ENCODE peak calls at places on chromosome 2, in ten cellular contexts. One of them, this sample, is unnamed. For H3K9me2 and H3K4me1, the result is how much of the 10 kb centered on the place peaks cover.

GRCh38 chr2:102117488-102117887 is 25.1 kb upstream of the IL1R1 start:
- DNase-seq in OCI-LY7: no peak
- DNase-seq in MM.1S: no peak
- DNase-seq in PC-9: no peak
- DNase-seq in HCT116: no peak
- DNase-seq in GM23338: no peak
- DNase-seq in GM23248: no peak
- DNase-seq in hepatocyte: no peak
- DNase-seq in SK-N-SH: no peak
- DNase-seq in Karpas-422: no peak
- DNase-seq in this sample: no peak

GRCh38 chr2:96769816-96770215 is 9.1 kb downstream of the CNNM4 start:
- DNase-seq in OCI-LY7: no peak
- DNase-seq in MM.1S: no peak
- DNase-seq in PC-9: no peak
- DNase-seq in HCT116: no peak
- DNase-seq in GM23338: no peak
- DNase-seq in GM23248: peak
- DNase-seq in hepatocyte: no peak
- DNase-seq in SK-N-SH: peak
- DNase-seq in Karpas-422: no peak
- DNase-seq in this sample: no peak

GRCh38 chr2:117972466-117973123 is 41.3 kb downstream of the CCDC93 start:
- DNase-seq in OCI-LY7: no peak
- DNase-seq in MM.1S: no peak
- DNase-seq in PC-9: peak
- DNase-seq in HCT116: no peak
- DNase-seq in GM23338: no peak
- DNase-seq in GM23248: peak
- DNase-seq in hepatocyte: no peak
- DNase-seq in SK-N-SH: no peak
- DNase-seq in Karpas-422: no peak
- DNase-seq in this sample: no peak

GRCh38 chr2:109089602-109090300 is 39.3 kb upstream of the SH3RF3 start:
- DNase-seq in OCI-LY7: no peak
- DNase-seq in MM.1S: peak
- DNase-seq in PC-9: no peak
- DNase-seq in HCT116: no peak
- DNase-seq in GM23338: no peak
- DNase-seq in GM23248: peak
- DNase-seq in hepatocyte: no peak
- DNase-seq in SK-N-SH: no peak
- DNase-seq in Karpas-422: no peak
- DNase-seq in this sample: peak

GRCh38 chr2:104434363-104434792 is 419.5 kb upstream of the POU3F3 start:
- DNase-seq in OCI-LY7: no peak
- DNase-seq in MM.1S: peak
- DNase-seq in PC-9: no peak
- DNase-seq in HCT116: no peak
- DNase-seq in GM23338: peak
- DNase-seq in GM23248: peak
- DNase-seq in hepatocyte: peak
- DNase-seq in SK-N-SH: peak
- DNase-seq in Karpas-422: no peak
- DNase-seq in this sample: no peak

GRCh38 chr2:32752952-32753351 is 125.1 kb downstream of the TTC27 start:
- DNase-seq in OCI-LY7: no peak
- DNase-seq in MM.1S: no peak
- DNase-seq in PC-9: no peak
- DNase-seq in HCT116: no peak
- DNase-seq in GM23338: no peak
- DNase-seq in GM23248: no peak
- DNase-seq in hepatocyte: no peak
- DNase-seq in SK-N-SH: no peak
- DNase-seq in Karpas-422: no peak
- DNase-seq in this sample: no peak

GRCh38 chr2:48940606-48941005 is 185.1 kb upstream of the LHCGR start:
- DNase-seq in OCI-LY7: no peak
- DNase-seq in MM.1S: no peak
- DNase-seq in PC-9: no peak
- DNase-seq in HCT116: no peak
- DNase-seq in GM23338: no peak
- DNase-seq in GM23248: no peak
- DNase-seq in hepatocyte: peak
- DNase-seq in SK-N-SH: peak
- DNase-seq in Karpas-422: peak
- DNase-seq in this sample: no peak

GRCh38 chr2:127174176-127174575 is 45.9 kb downstream of the CYP27C1 start:
- DNase-seq in OCI-LY7: no peak
- DNase-seq in MM.1S: no peak
- DNase-seq in PC-9: peak
- DNase-seq in HCT116: no peak
- DNase-seq in GM23338: peak
- DNase-seq in GM23248: peak
- DNase-seq in hepatocyte: peak
- DNase-seq in SK-N-SH: peak
- DNase-seq in Karpas-422: peak
- DNase-seq in this sample: peak

GRCh38 chr2:190540048-190540447 is 5.5 kb upstream of the NEMP2 start:
- DNase-seq in OCI-LY7: peak
- DNase-seq in MM.1S: no peak
- DNase-seq in PC-9: no peak
- DNase-seq in HCT116: no peak
- DNase-seq in GM23338: no peak
- DNase-seq in GM23248: peak
- DNase-seq in hepatocyte: no peak
- DNase-seq in SK-N-SH: no peak
- DNase-seq in Karpas-422: no peak
- DNase-seq in this sample: no peak

GRCh38 chr2:221573430-221574230 is 1.5 kb upstream of the EPHA4 start:
- DNase-seq in OCI-LY7: peak
- DNase-seq in MM.1S: peak
- DNase-seq in PC-9: peak
- DNase-seq in HCT116: peak
- DNase-seq in GM23338: peak
- DNase-seq in GM23248: peak
- DNase-seq in hepatocyte: peak
- DNase-seq in SK-N-SH: peak
- DNase-seq in Karpas-422: peak
- DNase-seq in this sample: peak

GRCh38 chr2:40168546-40168945 is 283.3 kb downstream of the SLC8A1 start:
- DNase-seq in OCI-LY7: no peak
- DNase-seq in MM.1S: peak
- DNase-seq in PC-9: no peak
- DNase-seq in HCT116: no peak
- DNase-seq in GM23338: no peak
- DNase-seq in GM23248: peak
- DNase-seq in hepatocyte: no peak
- DNase-seq in SK-N-SH: no peak
- DNase-seq in Karpas-422: no peak
- DNase-seq in this sample: no peak

GRCh38 chr2:28691774-28692281 is 59.8 kb upstream of the PPP1CB start:
- DNase-seq in OCI-LY7: no peak
- DNase-seq in MM.1S: no peak
- DNase-seq in PC-9: peak
- DNase-seq in HCT116: no peak
- DNase-seq in GM23338: peak
- DNase-seq in GM23248: peak
- DNase-seq in hepatocyte: peak
- DNase-seq in SK-N-SH: peak
- DNase-seq in Karpas-422: no peak
- DNase-seq in this sample: peak

DNA sequence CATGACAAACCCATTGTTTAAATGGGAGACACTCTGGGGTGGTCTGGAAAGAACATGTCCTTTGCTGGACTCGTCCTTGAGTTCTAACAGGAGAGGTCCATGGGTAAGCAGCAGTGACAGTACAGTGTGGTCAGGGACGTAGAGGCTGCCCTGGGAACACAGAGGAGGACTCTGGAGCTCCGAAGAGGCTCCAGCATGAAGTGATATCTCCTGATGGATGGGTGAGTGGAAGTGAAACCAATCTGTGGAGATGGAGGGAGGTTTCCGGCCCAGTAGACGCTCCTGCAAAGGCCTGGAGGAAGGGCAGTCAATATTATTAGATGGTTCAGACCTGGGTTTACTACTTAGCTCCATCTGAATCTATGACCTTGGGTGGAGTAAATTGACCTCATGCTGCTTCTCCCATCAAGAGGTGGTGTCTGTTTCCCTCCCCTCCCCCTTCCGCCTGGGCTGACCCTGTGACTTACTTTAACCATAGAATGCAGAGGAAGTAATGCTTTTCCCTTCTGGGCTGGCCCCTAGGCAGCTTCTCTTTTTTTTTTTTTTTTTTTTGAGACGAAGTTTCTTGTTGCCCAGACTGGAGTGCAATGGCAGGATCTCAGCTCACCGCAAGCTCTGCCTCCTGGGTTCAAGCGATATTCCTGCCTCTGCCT is 2.3 kb upstream of the TFCP2L1 start:
- DNase-seq in OCI-LY7: peak
- DNase-seq in MM.1S: no peak
- DNase-seq in PC-9: no peak
- DNase-seq in HCT116: no peak
- DNase-seq in GM23338: no peak
- DNase-seq in GM23248: no peak
- DNase-seq in hepatocyte: no peak
- DNase-seq in SK-N-SH: no peak
- DNase-seq in Karpas-422: peak
- DNase-seq in this sample: no peak
- H3K9me2 ChIP-seq in OCI-LY7: under half
- H3K9me2 ChIP-seq in MM.1S: under half
- H3K9me2 ChIP-seq in PC-9: under half
- H3K9me2 ChIP-seq in HCT116: under half
- H3K9me2 ChIP-seq in GM23338: under half
- H3K9me2 ChIP-seq in GM23248: under half
- H3K9me2 ChIP-seq in hepatocyte: under half
- H3K9me2 ChIP-seq in SK-N-SH: under half
- H3K9me2 ChIP-seq in Karpas-422: under half
- H3K9me2 ChIP-seq in this sample: under half

DNA sequence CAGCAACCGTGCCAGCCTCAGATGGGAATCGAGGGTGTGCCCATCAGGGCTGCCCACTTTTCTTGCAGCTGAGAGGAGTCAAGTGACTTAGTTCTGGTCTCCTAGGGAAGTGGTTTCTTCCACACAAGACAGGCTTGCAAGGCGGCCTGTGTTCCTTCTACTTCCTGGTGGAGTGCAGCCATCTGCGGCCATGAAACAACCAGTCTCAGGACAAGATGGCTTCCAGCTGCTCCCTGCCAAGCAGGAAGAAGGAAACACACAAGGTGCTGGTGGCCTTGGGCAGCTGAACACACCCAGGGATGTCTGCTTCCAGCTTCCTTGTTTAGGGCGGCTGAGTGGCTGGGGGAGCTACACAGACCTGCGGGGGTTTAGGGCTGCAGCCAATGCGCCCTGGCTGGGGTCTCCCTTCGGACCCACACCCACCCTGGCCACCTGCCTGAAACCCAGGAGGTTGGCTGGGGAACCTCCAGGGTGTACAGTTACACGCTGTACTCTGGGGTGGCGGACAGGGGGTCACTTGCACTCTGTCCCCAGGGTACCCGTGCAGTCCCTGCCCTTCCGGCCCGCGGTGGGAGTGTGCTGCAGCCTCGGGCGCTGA is 34.7 kb downstream of the PTPN18 start:
- DNase-seq in OCI-LY7: peak
- DNase-seq in MM.1S: no peak
- DNase-seq in PC-9: peak
- DNase-seq in HCT116: no peak
- DNase-seq in GM23338: no peak
- DNase-seq in GM23248: no peak
- DNase-seq in hepatocyte: no peak
- DNase-seq in SK-N-SH: no peak
- DNase-seq in Karpas-422: peak
- DNase-seq in this sample: no peak
- H3K27ac ChIP-seq in OCI-LY7: peak
- H3K27ac ChIP-seq in MM.1S: no peak
- H3K27ac ChIP-seq in PC-9: no peak
- H3K27ac ChIP-seq in HCT116: no peak
- H3K27ac ChIP-seq in GM23338: no peak
- H3K27ac ChIP-seq in GM23248: peak
- H3K27ac ChIP-seq in hepatocyte: peak
- H3K27ac ChIP-seq in SK-N-SH: no peak
- H3K27ac ChIP-seq in Karpas-422: peak
- H3K27ac ChIP-seq in this sample: no peak

DNA sequence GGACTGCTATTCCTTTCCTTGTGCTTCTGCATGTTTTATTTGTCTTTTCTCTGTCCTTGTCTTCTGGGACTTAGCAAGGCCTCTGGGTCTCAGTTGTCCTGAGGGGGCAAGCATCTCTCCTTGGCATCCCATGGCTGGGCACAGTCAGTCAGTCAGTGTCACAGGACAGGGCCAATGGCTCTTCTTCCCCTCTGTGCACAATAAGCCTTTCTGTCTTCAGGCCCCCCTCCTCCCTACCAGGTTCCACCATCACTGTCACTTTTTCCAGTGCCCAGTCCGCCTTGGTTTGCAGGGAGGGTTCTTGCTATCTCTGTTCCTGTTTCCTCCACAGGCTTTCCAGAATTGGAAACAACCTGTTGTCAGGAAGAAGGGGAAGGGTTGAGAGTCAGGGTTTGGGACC is 1.8 kb upstream of the VAMP5 start:
- DNase-seq in OCI-LY7: no peak
- DNase-seq in MM.1S: no peak
- DNase-seq in PC-9: no peak
- DNase-seq in HCT116: no peak
- DNase-seq in GM23338: no peak
- DNase-seq in GM23248: no peak
- DNase-seq in hepatocyte: no peak
- DNase-seq in SK-N-SH: no peak
- DNase-seq in Karpas-422: no peak
- DNase-seq in this sample: no peak
- H3K4me1 ChIP-seq in OCI-LY7: under half
- H3K4me1 ChIP-seq in MM.1S: under half
- H3K4me1 ChIP-seq in PC-9: under half
- H3K4me1 ChIP-seq in HCT116: under half
- H3K4me1 ChIP-seq in GM23338: under half
- H3K4me1 ChIP-seq in GM23248: under half
- H3K4me1 ChIP-seq in hepatocyte: under half
- H3K4me1 ChIP-seq in SK-N-SH: under half
- H3K4me1 ChIP-seq in Karpas-422: under half
- H3K4me1 ChIP-seq in this sample: under half

DNA sequence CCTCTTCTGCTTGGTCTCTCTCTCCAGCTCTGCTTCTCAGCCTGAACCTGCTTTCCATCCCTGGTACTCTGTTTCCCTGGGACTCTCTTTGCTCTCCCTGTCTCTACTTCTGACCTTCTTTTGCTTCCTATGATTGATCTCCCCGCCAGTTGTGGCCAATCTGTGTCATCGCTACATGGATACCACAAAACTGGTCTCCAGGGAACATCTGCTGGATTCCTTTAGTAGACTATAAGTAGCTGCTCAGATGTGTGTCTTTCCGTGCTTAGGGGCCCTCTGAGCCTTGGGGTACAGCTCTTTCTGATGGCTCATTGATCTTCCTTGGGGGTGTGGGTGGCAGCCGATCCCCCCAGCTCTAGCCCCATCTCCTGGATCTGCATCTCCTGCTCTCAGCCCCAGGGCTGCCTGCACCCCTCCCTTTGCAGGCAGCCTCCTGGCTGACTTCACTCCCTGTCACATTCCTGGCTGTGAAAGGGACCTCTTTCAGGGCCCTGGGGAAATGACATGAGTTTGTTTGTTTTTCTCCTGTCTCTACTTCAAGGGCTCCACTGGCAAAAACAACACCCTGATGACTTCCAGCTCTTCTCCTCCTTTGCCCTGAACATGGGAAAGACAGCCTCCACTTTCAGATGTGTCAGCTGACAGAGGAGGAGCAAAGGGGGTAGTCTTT is 333.7 kb downstream of the CYP26B1 start:
- DNase-seq in OCI-LY7: no peak
- DNase-seq in MM.1S: no peak
- DNase-seq in PC-9: no peak
- DNase-seq in HCT116: no peak
- DNase-seq in GM23338: no peak
- DNase-seq in GM23248: peak
- DNase-seq in hepatocyte: no peak
- DNase-seq in SK-N-SH: no peak
- DNase-seq in Karpas-422: no peak
- DNase-seq in this sample: no peak
- H3K9me2 ChIP-seq in OCI-LY7: under half
- H3K9me2 ChIP-seq in MM.1S: under half
- H3K9me2 ChIP-seq in PC-9: under half
- H3K9me2 ChIP-seq in HCT116: under half
- H3K9me2 ChIP-seq in GM23338: under half
- H3K9me2 ChIP-seq in GM23248: under half
- H3K9me2 ChIP-seq in hepatocyte: under half
- H3K9me2 ChIP-seq in SK-N-SH: under half
- H3K9me2 ChIP-seq in Karpas-422: under half
- H3K9me2 ChIP-seq in this sample: under half